ENCODE peak calls at places on chromosome 4, in five cellular contexts. A, C, B, N and X are unnamed samples.
A peak's percentile ranks its signal among the peaks of the same experiment; 100 is the strongest.

GRCh38 chr4:147723316-147723715 is 8.6 kb upstream of the ARHGAP10 start:
- DNase-seq in A (no peak), C (no peak), B (peak; percentile 21), N (no peak), X (no peak)

GRCh38 chr4:80183196-80184052 is 13.9 kb upstream of the PRDM8 start:
- DNase-seq in A (peak; percentile 79), C (no peak), B (no peak), N (no peak), X (no peak)

GRCh38 chr4:138616775-138617174 is 374.6 kb upstream of the SLC7A11 start:
- DNase-seq in A (no peak), C (no peak), B (no peak), N (no peak), X (peak; percentile 68)

GRCh38 chr4:69965628-69966027 is at the start of gene CSN2:
- DNase-seq in A (no peak), C (no peak), B (no peak), N (no peak), X (no peak)

GRCh38 chr4:107490116-107490515 is 229.9 kb downstream of the PAPSS1 start:
- DNase-seq in A (no peak), C (no peak), B (no peak), N (no peak), X (no peak)

GRCh38 chr4:6608758-6609414 is 31.6 kb upstream of the MRFAP1 start:
- DNase-seq in A (no peak), C (no peak), B (no peak), N (peak; percentile 28), X (no peak)

GRCh38 chr4:14092741-14093140 is 465.2 kb upstream of the BOD1L1 start:
- DNase-seq in A (no peak), C (no peak), B (no peak), N (no peak), X (no peak)

GRCh38 chr4:150217804-150218203 is 139.6 kb downstream of the DCLK2 start:
- DNase-seq in A (no peak), C (no peak), B (no peak), N (no peak), X (no peak)

DNA sequence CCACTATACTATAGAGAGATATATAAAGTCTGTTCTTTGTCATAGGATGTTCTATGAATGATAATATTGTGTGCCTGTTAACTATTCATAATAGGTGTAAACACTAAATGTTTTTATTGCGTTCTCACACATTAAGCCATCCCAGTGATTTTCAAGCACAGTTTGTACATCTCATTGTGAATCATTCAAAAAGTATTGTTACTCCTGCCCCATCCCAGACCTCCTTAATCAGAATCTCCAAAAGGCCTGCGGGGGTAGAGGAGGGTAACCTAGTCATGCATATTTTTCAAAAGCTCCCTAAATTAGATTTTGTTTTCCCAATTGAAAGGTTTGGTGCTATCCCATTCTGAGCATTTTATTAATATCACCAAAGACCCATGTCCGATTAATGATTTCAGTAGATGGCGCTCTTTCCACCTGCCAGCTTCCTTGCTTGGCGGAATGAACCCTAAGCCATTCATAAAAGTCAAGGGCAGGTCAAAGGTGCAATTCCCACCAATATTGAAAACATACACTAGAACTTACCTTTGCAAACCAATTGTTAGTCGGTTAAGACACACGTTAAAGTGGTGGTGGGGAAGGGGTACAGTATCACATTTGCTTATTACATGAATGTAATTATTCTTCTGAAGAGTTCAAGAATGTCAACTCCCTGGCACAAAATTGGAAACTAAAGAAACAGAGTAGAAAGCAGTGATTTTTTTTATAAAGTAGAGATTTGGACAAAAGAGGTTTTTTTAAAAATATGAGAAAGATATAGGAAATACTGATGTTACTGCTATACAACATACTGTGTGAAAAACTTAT is 5.8 kb upstream of the TET2 start:
- DNase-seq in A (peak; percentile 55), C (no peak), B (peak; percentile 54), N (peak; percentile 66), X (no peak)
- TF ChIP-seq MXI1 in A (no peak), C (no peak), B (no peak), N (no peak), X (no peak)

GRCh38 chr4:67933038-67933437 is 30.3 kb downstream of the TMPRSS11A start:
- DNase-seq in A (no peak), C (no peak), B (no peak), N (no peak), X (no peak)
- TF ChIP-seq MXI1 in A (no peak), C (no peak), B (no peak), N (no peak), X (no peak)

DNA sequence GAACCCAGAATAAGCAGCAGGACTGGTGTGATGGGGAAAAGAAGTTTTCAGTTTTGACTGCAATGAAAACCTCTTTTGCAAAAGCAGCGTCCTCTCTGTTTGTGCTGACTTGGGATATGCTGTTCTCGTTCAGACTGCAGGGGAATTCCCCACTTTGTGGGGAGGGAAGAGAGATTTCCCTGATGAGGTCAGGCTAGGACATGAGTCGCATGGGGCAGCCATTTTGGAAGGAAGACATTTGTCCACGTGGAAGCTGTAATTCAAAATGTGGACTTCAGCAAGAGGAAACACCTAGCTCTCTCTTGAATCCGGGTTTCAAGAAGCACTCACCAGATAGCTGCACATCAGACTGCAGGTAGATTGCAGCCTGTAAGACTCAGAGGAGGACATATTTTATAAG is 39.3 kb downstream of the ING2 start:
- DNase-seq in A (no peak), C (no peak), B (no peak), N (no peak), X (peak; percentile 2)
- TF ChIP-seq MXI1 in A (no peak), C (no peak), B (no peak), N (no peak), X (no peak)

GRCh38 chr4:19806865-19807264 is 444.8 kb upstream of the SLIT2 start:
- DNase-seq in A (no peak), C (no peak), B (no peak), N (no peak), X (peak; percentile 14)

GRCh38 chr4:19803406-19803805 is 448.3 kb upstream of the SLIT2 start:
- DNase-seq in A (no peak), C (no peak), B (no peak), N (no peak), X (peak; percentile 6)

GRCh38 chr4:19809989-19810388 is 441.7 kb upstream of the SLIT2 start:
- DNase-seq in A (no peak), C (no peak), B (no peak), N (no peak), X (no peak)

GRCh38 chr4:19807505-19807904 is 444.2 kb upstream of the SLIT2 start:
- DNase-seq in A (no peak), C (no peak), B (no peak), N (no peak), X (peak; percentile 53)
- TF ChIP-seq MXI1 in A (no peak), C (no peak), B (no peak), N (no peak), X (no peak)

GRCh38 chr4:143085224-143085623 is 99.5 kb upstream of the USP38 start:
- DNase-seq in A (no peak), C (no peak), B (no peak), N (no peak), X (peak; percentile 8)
- TF ChIP-seq MXI1 in A (no peak), C (no peak), B (no peak), N (no peak), X (no peak)

GRCh38 chr4:158025131-158025530 is 147.7 kb downstream of the GASK1B start:
- DNase-seq in A (no peak), C (no peak), B (no peak), N (no peak), X (peak; percentile 36)
- TF ChIP-seq MXI1 in A (no peak), C (no peak), B (no peak), N (no peak), X (no peak)

GRCh38 chr4:175282407-175282806 is 364.2 kb downstream of the ADAM29 start:
- DNase-seq in A (no peak), C (no peak), B (no peak), N (no peak), X (peak; percentile 18)

GRCh38 chr4:175280153-175280552 is 362.0 kb downstream of the ADAM29 start:
- DNase-seq in A (no peak), C (no peak), B (no peak), N (no peak), X (no peak)

GRCh38 chr4:175277816-175278215 is 359.7 kb downstream of the ADAM29 start:
- DNase-seq in A (no peak), C (no peak), B (no peak), N (no peak), X (no peak)

GRCh38 chr4:175281894-175282293 is 363.7 kb downstream of the ADAM29 start:
- DNase-seq in A (no peak), C (no peak), B (no peak), N (no peak), X (no peak)
- TF ChIP-seq MXI1 in A (no peak), C (no peak), B (no peak), N (no peak), X (no peak)

GRCh38 chr4:21949073-21949457 is 493 bp upstream of the KCNIP4 start:
- DNase-seq in A (no peak), C (no peak), B (no peak), N (no peak), X (no peak)
- TF ChIP-seq MXI1 in A (no peak), C (no peak), B (no peak), N (no peak), X (no peak)